ENCODE peak calls at places on chromosomes 2 and 18, in six cellular contexts. D, Q, O, J, S and A are unnamed samples.

GRCh38 chr18:68796936-68797690 is 767 bp upstream of the CCDC102B start:
- DNase-seq in Q (peak), J (no peak), S (no peak), D (no peak), O (no peak), A (no peak)

GRCh38 chr18:77130229-77131099 is 2.1 kb downstream of the MBP start:
- DNase-seq in J (no peak), S (no peak), O (no peak), Q (no peak), D (no peak), A (no peak)

GRCh38 chr2:65033178-65033577 is 23.0 kb upstream of the CEP68 start:
- DNase-seq in S (no peak), O (no peak), D (no peak), J (no peak), Q (peak), A (no peak)

GRCh38 chr18:8991131-8991530 is 111.4 kb upstream of the NDUFV2 start:
- DNase-seq in O (no peak), D (no peak), S (no peak), Q (peak), J (no peak), A (no peak)

GRCh38 chr2:8477511-8478132 is 204.2 kb upstream of the ID2 start:
- DNase-seq in O (no peak), S (no peak), Q (peak), J (no peak), D (no peak), A (no peak)

GRCh38 chr18:29439398-29439797 is 1262.5 kb upstream of the CDH2 start:
- DNase-seq in S (no peak), O (no peak), J (no peak), Q (no peak), D (peak), A (no peak)

GRCh38 chr2:239374896-239375277 is 25.9 kb downstream of the HDAC4 start:
- DNase-seq in J (no peak), O (no peak), D (no peak), S (no peak), Q (no peak), A (no peak)

GRCh38 chr2:155665704-155666103 is 666.8 kb downstream of the NR4A2 start:
- DNase-seq in J (no peak), S (no peak), D (no peak), Q (no peak), O (no peak), A (no peak)

GRCh38 chr18:55421612-55422381 is 166.2 kb downstream of the TCF4 start:
- DNase-seq in O (peak), D (no peak), S (no peak), Q (peak), J (peak), A (no peak)

GRCh38 chr2:100785621-100786296 is 34.2 kb upstream of the NPAS2 start:
- DNase-seq in S (no peak), D (no peak), O (no peak), J (no peak), Q (no peak), A (no peak)

GRCh38 chr2:156329031-156329921 is 3.2 kb downstream of the NR4A2 start:
- DNase-seq in S (no peak), O (no peak), Q (no peak), J (no peak), D (peak), A (no peak)

GRCh38 chr18:9321017-9321452 is 13.5 kb upstream of the TWSG1 start:
- DNase-seq in J (no peak), D (no peak), S (no peak), Q (no peak), O (no peak), A (no peak)